ENCODE peak calls at places on chromosomes 4 and X, in eight cellular contexts. One of them, this sample, is unnamed.

GRCh38 chrX:119375561-119375960 is 23.6 kb upstream of the SLC25A43 start:
- DNase-seq in fibroblast of lung: no peak
- DNase-seq in brain microvascular endothelial cell: no peak
- DNase-seq in OCI-LY7: no peak
- DNase-seq in colonic mucosa: no peak
- DNase-seq in GM12865: no peak
- DNase-seq in GM23248: peak; percentile 46
- DNase-seq in left ventricle myocardium inferior: no peak
- DNase-seq in this sample: no peak

GRCh38 chr4:163587867-163588266 is 93.4 kb downstream of the TMA16 start:
- DNase-seq in left ventricle myocardium inferior: no peak
- DNase-seq in fibroblast of lung: no peak
- DNase-seq in GM23248: no peak
- DNase-seq in GM12865: peak; percentile 68
- DNase-seq in OCI-LY7: peak; percentile 87
- DNase-seq in brain microvascular endothelial cell: peak; percentile 22
- DNase-seq in colonic mucosa: no peak
- DNase-seq in this sample: no peak

GRCh38 chr4:8050555-8051206 is 107.9 kb downstream of the ABLIM2 start:
- DNase-seq in GM23248: peak; percentile 21
- DNase-seq in GM12865: no peak
- DNase-seq in OCI-LY7: no peak
- DNase-seq in left ventricle myocardium inferior: peak; percentile 86
- DNase-seq in colonic mucosa: peak; percentile 42
- DNase-seq in brain microvascular endothelial cell: peak; percentile 19
- DNase-seq in fibroblast of lung: peak; percentile 52
- DNase-seq in this sample: peak; percentile 17

GRCh38 chr4:152258804-152259708 is 276.8 kb downstream of the FBXW7 start:
- DNase-seq in brain microvascular endothelial cell: peak; percentile 48
- DNase-seq in colonic mucosa: no peak
- DNase-seq in GM23248: peak; percentile 95
- DNase-seq in left ventricle myocardium inferior: no peak
- DNase-seq in OCI-LY7: no peak
- DNase-seq in fibroblast of lung: peak; percentile 45
- DNase-seq in GM12865: no peak
- DNase-seq in this sample: peak; percentile 90

GRCh38 chr4:4651811-4652609 is 110.2 kb upstream of the STX18 start:
- DNase-seq in colonic mucosa: no peak
- DNase-seq in GM12865: no peak
- DNase-seq in GM23248: no peak
- DNase-seq in brain microvascular endothelial cell: no peak
- DNase-seq in left ventricle myocardium inferior: no peak
- DNase-seq in fibroblast of lung: no peak
- DNase-seq in OCI-LY7: no peak
- DNase-seq in this sample: no peak

GRCh38 chr4:21726255-21726815 is 222.2 kb downstream of the KCNIP4 start:
- DNase-seq in brain microvascular endothelial cell: peak; percentile 40
- DNase-seq in GM23248: peak; percentile 69
- DNase-seq in left ventricle myocardium inferior: no peak
- DNase-seq in GM12865: no peak
- DNase-seq in colonic mucosa: no peak
- DNase-seq in OCI-LY7: no peak
- DNase-seq in fibroblast of lung: peak; percentile 9
- DNase-seq in this sample: peak; percentile 49

GRCh38 chr4:126859314-126859713 is 773.4 kb upstream of the INTU start:
- DNase-seq in fibroblast of lung: no peak
- DNase-seq in GM12865: no peak
- DNase-seq in GM23248: no peak
- DNase-seq in OCI-LY7: no peak
- DNase-seq in brain microvascular endothelial cell: no peak
- DNase-seq in left ventricle myocardium inferior: no peak
- DNase-seq in colonic mucosa: no peak
- DNase-seq in this sample: no peak

GRCh38 chr4:10611673-10612072 is 72.9 kb downstream of the CLNK start:
- DNase-seq in colonic mucosa: no peak
- DNase-seq in fibroblast of lung: peak; percentile 81
- DNase-seq in GM12865: no peak
- DNase-seq in OCI-LY7: no peak
- DNase-seq in left ventricle myocardium inferior: no peak
- DNase-seq in brain microvascular endothelial cell: peak; percentile 94
- DNase-seq in GM23248: peak; percentile 88
- DNase-seq in this sample: peak; percentile 89

GRCh38 chr4:96407651-96408342 is 567.9 kb downstream of the PDHA2 start:
- DNase-seq in GM12865: no peak
- DNase-seq in brain microvascular endothelial cell: peak; percentile 40
- DNase-seq in OCI-LY7: no peak
- DNase-seq in left ventricle myocardium inferior: no peak
- DNase-seq in fibroblast of lung: no peak
- DNase-seq in GM23248: no peak
- DNase-seq in colonic mucosa: no peak
- DNase-seq in this sample: no peak

DNA sequence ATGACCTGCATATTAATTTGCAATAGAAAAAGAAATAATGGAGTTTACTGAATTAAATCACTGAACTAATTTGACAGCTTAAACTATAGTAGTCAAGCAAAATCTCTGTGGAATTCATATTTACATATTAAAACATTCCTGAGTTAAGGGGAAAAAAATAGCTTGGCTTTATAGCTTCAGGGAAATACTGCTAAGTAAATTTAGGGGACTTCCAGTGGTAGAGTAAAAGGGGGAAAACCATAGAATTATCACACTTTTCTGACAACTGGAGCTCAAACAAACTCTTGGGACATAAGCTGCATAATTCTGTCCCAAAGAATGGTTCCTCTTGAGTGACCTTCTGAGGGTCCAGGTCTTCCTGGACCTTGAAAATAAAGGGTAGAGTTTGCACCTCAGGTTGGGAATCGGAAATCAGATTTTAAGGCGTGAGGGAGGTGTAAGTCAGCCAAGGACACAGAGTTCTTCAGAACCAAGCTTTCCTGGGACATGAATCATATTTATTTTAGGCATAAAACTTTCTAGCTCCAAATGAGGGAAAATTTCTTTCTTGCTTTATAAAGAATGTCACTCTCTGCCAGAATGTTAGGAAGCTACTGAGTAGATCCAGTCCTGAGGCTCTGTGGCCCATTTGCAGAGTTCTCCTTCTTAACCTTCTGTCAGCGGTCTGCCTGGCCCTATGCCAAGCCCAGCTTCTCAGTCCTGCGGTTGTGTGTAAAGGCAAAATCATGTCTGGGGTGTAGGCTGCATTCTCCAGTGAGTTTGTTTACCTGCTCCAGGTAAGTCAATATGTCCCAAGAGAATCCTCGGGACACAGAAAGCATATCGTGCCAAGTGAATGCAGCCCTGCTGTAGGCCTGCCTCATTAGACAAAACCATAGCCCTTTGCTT is 28.9 kb upstream of the CCNI start:
- DNase-seq in left ventricle myocardium inferior: peak; percentile 64
- DNase-seq in GM23248: peak; percentile 47
- DNase-seq in fibroblast of lung: peak; percentile 27
- DNase-seq in colonic mucosa: peak; percentile 65
- DNase-seq in brain microvascular endothelial cell: peak; percentile 18
- DNase-seq in OCI-LY7: no peak
- DNase-seq in GM12865: peak; percentile 36
- DNase-seq in this sample: peak; percentile 62
- H3K4me3 ChIP-seq in left ventricle myocardium inferior: peak overlapping the region; percentile 14
- H3K4me3 ChIP-seq in GM23248: no peak overlapping the region
- H3K4me3 ChIP-seq in fibroblast of lung: no peak overlapping the region
- H3K4me3 ChIP-seq in colonic mucosa: no peak overlapping the region
- H3K4me3 ChIP-seq in brain microvascular endothelial cell: no peak overlapping the region
- H3K4me3 ChIP-seq in OCI-LY7: no peak overlapping the region
- H3K4me3 ChIP-seq in GM12865: no peak overlapping the region
- H3K4me3 ChIP-seq in this sample: no peak overlapping the region

GRCh38 chrX:49199906-49200771 is at the start of gene SYP:
- DNase-seq in fibroblast of lung: peak; percentile 81
- DNase-seq in left ventricle myocardium inferior: peak; percentile 88
- DNase-seq in GM23248: peak; percentile 88
- DNase-seq in colonic mucosa: peak; percentile 87
- DNase-seq in GM12865: peak; percentile 92
- DNase-seq in OCI-LY7: peak; percentile 87
- DNase-seq in brain microvascular endothelial cell: peak; percentile 80
- DNase-seq in this sample: peak; percentile 62
- H3K4me3 ChIP-seq in fibroblast of lung: peak within 1 kb of the TSS; percentile 52
- H3K4me3 ChIP-seq in left ventricle myocardium inferior: peak within 1 kb of the TSS; percentile 60
- H3K4me3 ChIP-seq in GM23248: peak within 1 kb of the TSS; percentile 51
- H3K4me3 ChIP-seq in colonic mucosa: peak within 1 kb of the TSS; percentile 27
- H3K4me3 ChIP-seq in GM12865: peak within 1 kb of the TSS; percentile 51
- H3K4me3 ChIP-seq in OCI-LY7: peak within 1 kb of the TSS; percentile 74
- H3K4me3 ChIP-seq in brain microvascular endothelial cell: peak within 1 kb of the TSS; percentile 20
- H3K4me3 ChIP-seq in this sample: no peak within 1 kb of the TSS

GRCh38 chr4:108622828-108623227 is 2.5 kb downstream of the RPL34 start:
- DNase-seq in fibroblast of lung: no peak
- DNase-seq in colonic mucosa: no peak
- DNase-seq in brain microvascular endothelial cell: no peak
- DNase-seq in left ventricle myocardium inferior: no peak
- DNase-seq in GM23248: no peak
- DNase-seq in OCI-LY7: no peak
- DNase-seq in GM12865: no peak
- DNase-seq in this sample: no peak
- H3K4me3 ChIP-seq in fibroblast of lung: peak overlapping the region; percentile 100
- H3K4me3 ChIP-seq in colonic mucosa: no peak overlapping the region
- H3K4me3 ChIP-seq in brain microvascular endothelial cell: peak overlapping the region; percentile 29
- H3K4me3 ChIP-seq in left ventricle myocardium inferior: no peak overlapping the region
- H3K4me3 ChIP-seq in GM23248: peak overlapping the region; percentile 95
- H3K4me3 ChIP-seq in OCI-LY7: peak overlapping the region; percentile 90
- H3K4me3 ChIP-seq in GM12865: peak overlapping the region; percentile 99
- H3K4me3 ChIP-seq in this sample: peak overlapping the region; percentile 99

DNA sequence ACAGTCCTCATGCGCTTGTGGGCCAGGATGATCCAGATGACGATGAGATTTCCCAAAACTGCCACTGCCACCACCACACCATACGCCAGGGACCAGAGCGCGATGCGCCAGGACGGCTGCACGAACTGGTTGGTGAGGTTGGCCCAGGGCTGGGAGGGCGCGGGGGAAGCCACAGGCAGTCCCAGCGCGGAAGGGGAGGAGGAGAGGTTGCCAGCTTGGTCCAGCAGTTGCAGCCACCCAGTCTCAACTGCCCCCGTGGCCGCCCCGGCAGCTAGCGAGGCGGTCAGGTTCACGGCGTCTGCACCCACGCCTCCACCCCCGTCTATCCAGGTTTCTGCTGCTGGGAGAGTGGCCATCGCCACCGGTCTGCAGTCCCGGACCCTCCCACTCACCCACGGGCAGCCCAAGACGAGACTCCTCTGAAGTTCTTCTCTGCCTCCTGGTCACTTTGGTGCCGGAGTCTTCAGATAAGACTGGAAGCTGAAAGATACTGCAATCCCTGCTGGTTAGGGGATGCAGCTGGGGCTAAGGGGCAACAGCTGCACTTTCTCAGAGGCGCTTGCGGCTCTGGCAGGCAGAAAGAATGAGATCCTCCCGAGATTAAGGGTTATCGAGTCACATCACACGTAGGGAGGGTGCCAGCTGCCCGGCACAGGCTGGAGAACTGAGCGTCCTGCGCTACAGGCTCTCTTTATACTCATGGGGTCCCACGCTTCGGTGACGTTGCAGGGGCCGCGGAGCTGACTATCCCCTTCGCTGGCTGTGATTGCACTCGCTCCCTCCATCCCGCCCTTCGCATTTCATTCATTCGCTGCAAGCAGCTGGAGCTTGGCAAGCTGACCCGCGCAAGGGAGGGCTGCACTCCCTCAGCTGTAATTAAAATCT is at the start of gene TACR3:
- DNase-seq in brain microvascular endothelial cell: no peak
- DNase-seq in fibroblast of lung: no peak
- DNase-seq in GM12865: no peak
- DNase-seq in OCI-LY7: no peak
- DNase-seq in GM23248: peak; percentile 5
- DNase-seq in colonic mucosa: no peak
- DNase-seq in left ventricle myocardium inferior: no peak
- DNase-seq in this sample: no peak
- H3K4me3 ChIP-seq in brain microvascular endothelial cell: peak within 1 kb of the TSS; percentile 47
- H3K4me3 ChIP-seq in fibroblast of lung: no peak within 1 kb of the TSS
- H3K4me3 ChIP-seq in GM12865: no peak within 1 kb of the TSS
- H3K4me3 ChIP-seq in OCI-LY7: no peak within 1 kb of the TSS
- H3K4me3 ChIP-seq in GM23248: peak within 1 kb of the TSS; percentile 32
- H3K4me3 ChIP-seq in colonic mucosa: no peak within 1 kb of the TSS
- H3K4me3 ChIP-seq in left ventricle myocardium inferior: peak within 1 kb of the TSS; percentile 36
- H3K4me3 ChIP-seq in this sample: peak within 1 kb of the TSS; percentile 37

DNA sequence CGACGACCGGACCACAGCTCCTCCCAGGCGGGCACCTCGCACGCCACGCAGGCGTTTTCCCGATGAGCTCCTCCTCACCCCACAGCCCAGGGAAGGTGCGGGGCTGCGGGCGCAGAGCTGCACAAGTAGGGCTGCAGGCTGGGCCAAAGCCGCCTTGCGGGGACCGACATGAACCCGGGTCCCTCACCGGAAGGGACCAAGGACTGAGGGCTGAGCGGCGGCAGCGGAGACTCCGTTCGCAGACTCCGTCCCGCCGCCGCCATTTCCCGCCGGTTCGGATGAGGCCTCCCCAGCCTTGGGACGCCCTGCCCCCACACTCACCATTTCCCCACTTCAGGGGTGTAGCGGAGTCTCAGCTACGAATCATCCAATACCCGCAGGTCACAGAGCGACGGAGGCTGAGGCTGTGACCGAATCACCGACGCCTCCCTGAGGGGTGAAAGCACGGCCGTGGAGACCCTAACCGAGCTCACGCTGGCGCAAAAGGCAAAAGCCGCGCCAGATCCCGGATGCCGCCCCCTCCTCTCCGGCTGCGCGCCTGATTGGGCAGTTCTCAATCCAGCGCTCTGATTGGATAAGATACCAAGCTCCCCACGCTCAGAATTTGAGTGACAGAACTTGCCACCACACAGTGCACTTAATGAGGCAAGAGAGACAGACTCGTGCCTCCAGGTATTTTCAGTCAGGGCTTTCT is at the start of gene ZNF732:
- DNase-seq in GM12865: no peak
- DNase-seq in GM23248: peak; percentile 84
- DNase-seq in left ventricle myocardium inferior: peak; percentile 31
- DNase-seq in fibroblast of lung: peak; percentile 78
- DNase-seq in brain microvascular endothelial cell: peak; percentile 86
- DNase-seq in OCI-LY7: no peak
- DNase-seq in colonic mucosa: peak; percentile 51
- DNase-seq in this sample: peak; percentile 73
- H3K4me3 ChIP-seq in GM12865: no peak within 1 kb of the TSS
- H3K4me3 ChIP-seq in GM23248: peak within 1 kb of the TSS; percentile 75
- H3K4me3 ChIP-seq in left ventricle myocardium inferior: peak within 1 kb of the TSS; percentile 69
- H3K4me3 ChIP-seq in fibroblast of lung: peak within 1 kb of the TSS; percentile 52
- H3K4me3 ChIP-seq in brain microvascular endothelial cell: peak within 1 kb of the TSS; percentile 73
- H3K4me3 ChIP-seq in OCI-LY7: peak within 1 kb of the TSS; percentile 46
- H3K4me3 ChIP-seq in colonic mucosa: peak within 1 kb of the TSS; percentile 9
- H3K4me3 ChIP-seq in this sample: peak within 1 kb of the TSS; percentile 64